ENCODE peak calls at places on chromosomes 7 and 10, in six cellular contexts. F is PC-3; P is GM06990; U is activated CD8-positive, alpha-beta memory T cell treated with anti-CD3 and anti-CD28 coated beads, Interleukin-2, amount 50 U/mL, for 48 hours; B is central memory CD4-positive, alpha-beta T cell; L is EL. C is an unnamed sample.

GRCh38 chr7:123787227-123788007 is 38.6 kb upstream of the WASL start:
- DNase-seq in F (peak; percentile 31), P (no peak), U (no peak), B (no peak), L (no peak), C (no peak)

GRCh38 chr10:33986515-33986914 is 652.0 kb upstream of the NRP1 start:
- DNase-seq in F (no peak), P (no peak), U (no peak), B (no peak), L (no peak), C (no peak)

GRCh38 chr7:120996333-120996982 is 7.9 kb downstream of the CPED1 start:
- DNase-seq in F (peak; percentile 89), P (no peak), U (no peak), B (peak; percentile 61), L (peak; percentile 90), C (peak; percentile 89)

GRCh38 chr7:21690717-21691116 is 147.9 kb downstream of the DNAH11 start:
- DNase-seq in F (peak; percentile 7), P (no peak), U (no peak), B (no peak), L (no peak), C (no peak)

GRCh38 chr7:151080091-151080521 is 503 bp downstream of the FASTK start:
- DNase-seq in F (no peak), P (no peak), U (no peak), B (no peak), L (no peak), C (no peak)

GRCh38 chr7:108660465-108660864 is 90.8 kb downstream of the DNAJB9 start:
- DNase-seq in F (peak; percentile 42), P (no peak), U (no peak), B (no peak), L (no peak), C (peak; percentile 29)

GRCh38 chr10:27618906-27619305 is 114.8 kb downstream of the RAB18 start:
- DNase-seq in F (no peak), P (no peak), U (no peak), B (no peak), L (no peak), C (no peak)

GRCh38 chr7:452230-452751 is 67.4 kb downstream of the PDGFA start:
- DNase-seq in F (no peak), P (no peak), U (no peak), B (no peak), L (peak; percentile 46), C (no peak)

GRCh38 chr7:54705436-54705835 is 53.6 kb downstream of the SEC61G start:
- DNase-seq in F (peak; percentile 67), P (no peak), U (no peak), B (no peak), L (peak; percentile 49), C (peak; percentile 86)

GRCh38 chr7:139984642-139985539 is 77.9 kb downstream of the PARP12 start:
- DNase-seq in F (no peak), P (no peak), U (no peak), B (no peak), L (no peak), C (no peak)

GRCh38 chr10:81831060-81831459 is 43.9 kb upstream of the NRG3 start:
- DNase-seq in F (no peak), P (no peak), U (no peak), B (no peak), L (no peak), C (no peak)

C was measured in H4.